ENCODE peak calls at places on chromosomes 7 and 10, in nine cellular contexts. A is T-helper 2 cell; Z is thoracic aorta; F is iPS-NIHi11; I is T-helper 17 cell; Y is GM12865; T is AG09319; J is Calu3; D is stimulated activated CD4-positive, alpha-beta T cell treated with anti-CD3 and anti-CD28 coated beads, Interleukin-4, amount 100 ng/mL, for 24 hours. O is an unnamed sample.

GRCh38 chr10:32376027-32376426 is 29.1 kb upstream of the EPC1 start:
- DNase-seq in J (no peak), I (no peak), A (no peak), Y (no peak), F (no peak), D (no peak), T (no peak), Z (no peak), O (no peak)

GRCh38 chr7:28354601-28355062 is 57.7 kb upstream of the CREB5 start:
- DNase-seq in I (no peak), J (peak; percentile 61), Z (no peak), A (no peak), T (peak; percentile 80), F (peak; percentile 43), Y (no peak), D (no peak), O (no peak)

GRCh38 chr10:32139223-32140073 is 83.2 kb upstream of the KIF5B start:
- DNase-seq in F (peak; percentile 88), A (no peak), Y (peak; percentile 28), T (peak; percentile 84), J (peak; percentile 85), I (no peak), D (no peak), Z (peak; percentile 70), O (no peak)

GRCh38 chr10:3141361-3142005 is 31.1 kb downstream of the PITRM1 start:
- DNase-seq in T (no peak), D (no peak), J (no peak), I (no peak), F (no peak), Y (no peak), Z (no peak), A (no peak), O (no peak)

GRCh38 chr10:122164815-122165491 is 106.1 kb upstream of the BTBD16 start:
- DNase-seq in D (no peak), F (no peak), I (no peak), J (no peak), Y (no peak), T (no peak), Z (no peak), A (no peak), O (no peak)

GRCh38 chr10:88095291-88095721 is 231.9 kb downstream of the PTEN start:
- DNase-seq in I (no peak), T (no peak), D (no peak), Y (no peak), A (no peak), Z (no peak), J (no peak), F (no peak), O (no peak)

GRCh38 chr10:74585231-74586087 is 240.9 kb upstream of the KAT6B start:
- DNase-seq in Y (peak; percentile 91), F (peak; percentile 11), I (peak; percentile 11), A (peak; percentile 40), Z (no peak), J (no peak), D (peak; percentile 61), T (no peak), O (peak; percentile 27)

GRCh38 chr7:67588631-67589030 is 592.0 kb downstream of the TYW1 start:
- DNase-seq in Z (no peak), Y (no peak), I (no peak), D (no peak), J (no peak), T (no peak), A (no peak), F (no peak), O (no peak)

GRCh38 chr10:129935861-129936140 is 28.3 kb downstream of the EBF3 start:
- DNase-seq in F (no peak), A (no peak), J (no peak), T (no peak), I (no peak), D (no peak), Z (no peak), Y (no peak), O (no peak)